ENCODE peak calls at places on chromosomes 7 and 10, in nine cellular contexts. One of them, this sample, is unnamed.

GRCh38 chr10:123993534-123994416 is 99.6 kb downstream of the CHST15 start:
- DNase-seq in adrenal gland: no peak
- DNase-seq in BJ: no peak
- DNase-seq in heart right ventricle: no peak
- DNase-seq in astrocyte of the cerebellum: no peak
- DNase-seq in tibial artery: no peak
- DNase-seq in foreskin fibroblast: no peak
- DNase-seq in mesothelial cell of epicardium: no peak
- DNase-seq in GM12865: no peak
- DNase-seq in this sample: no peak

GRCh38 chr10:97633921-97634320 is 621 bp upstream of the MORN4 start:
- DNase-seq in adrenal gland: peak
- DNase-seq in BJ: no peak
- DNase-seq in heart right ventricle: no peak
- DNase-seq in astrocyte of the cerebellum: no peak
- DNase-seq in tibial artery: no peak
- DNase-seq in foreskin fibroblast: peak
- DNase-seq in mesothelial cell of epicardium: no peak
- DNase-seq in GM12865: no peak
- DNase-seq in this sample: no peak

GRCh38 chr10:93481931-93482834 is at the start of gene MYOF:
- DNase-seq in adrenal gland: peak
- DNase-seq in BJ: peak
- DNase-seq in heart right ventricle: peak
- DNase-seq in astrocyte of the cerebellum: peak
- DNase-seq in tibial artery: peak
- DNase-seq in foreskin fibroblast: peak
- DNase-seq in mesothelial cell of epicardium: no peak
- DNase-seq in GM12865: peak
- DNase-seq in this sample: peak

GRCh38 chr10:25639646-25640045 is 294.4 kb upstream of the MYO3A start:
- DNase-seq in adrenal gland: no peak
- DNase-seq in BJ: no peak
- DNase-seq in heart right ventricle: no peak
- DNase-seq in astrocyte of the cerebellum: no peak
- DNase-seq in tibial artery: no peak
- DNase-seq in foreskin fibroblast: no peak
- DNase-seq in mesothelial cell of epicardium: no peak
- DNase-seq in GM12865: no peak
- DNase-seq in this sample: no peak

GRCh38 chr7:129295015-129295423 is 70.2 kb downstream of the AHCYL2 start:
- DNase-seq in adrenal gland: peak
- DNase-seq in BJ: no peak
- DNase-seq in heart right ventricle: no peak
- DNase-seq in astrocyte of the cerebellum: no peak
- DNase-seq in tibial artery: peak
- DNase-seq in foreskin fibroblast: peak
- DNase-seq in mesothelial cell of epicardium: no peak
- DNase-seq in GM12865: no peak
- DNase-seq in this sample: no peak

GRCh38 chr10:17352583-17352982 is 101.8 kb downstream of the ST8SIA6 start:
- DNase-seq in adrenal gland: no peak
- DNase-seq in BJ: no peak
- DNase-seq in heart right ventricle: no peak
- DNase-seq in astrocyte of the cerebellum: no peak
- DNase-seq in tibial artery: no peak
- DNase-seq in foreskin fibroblast: no peak
- DNase-seq in mesothelial cell of epicardium: no peak
- DNase-seq in GM12865: no peak
- DNase-seq in this sample: no peak

GRCh38 chr7:19119901-19120486 is 2.6 kb upstream of the TWIST1 start:
- DNase-seq in adrenal gland: no peak
- DNase-seq in BJ: no peak
- DNase-seq in heart right ventricle: no peak
- DNase-seq in astrocyte of the cerebellum: no peak
- DNase-seq in tibial artery: no peak
- DNase-seq in foreskin fibroblast: no peak
- DNase-seq in mesothelial cell of epicardium: no peak
- DNase-seq in GM12865: no peak
- DNase-seq in this sample: peak

GRCh38 chr10:93030409-93030808 is 30.2 kb upstream of the CYP26C1 start:
- DNase-seq in adrenal gland: no peak
- DNase-seq in BJ: peak
- DNase-seq in heart right ventricle: no peak
- DNase-seq in astrocyte of the cerebellum: peak
- DNase-seq in tibial artery: no peak
- DNase-seq in foreskin fibroblast: peak
- DNase-seq in mesothelial cell of epicardium: no peak
- DNase-seq in GM12865: no peak
- DNase-seq in this sample: no peak

GRCh38 chr7:12923971-12924370 is 236.5 kb downstream of the ARL4A start:
- DNase-seq in adrenal gland: no peak
- DNase-seq in BJ: no peak
- DNase-seq in heart right ventricle: no peak
- DNase-seq in astrocyte of the cerebellum: no peak
- DNase-seq in tibial artery: no peak
- DNase-seq in foreskin fibroblast: peak
- DNase-seq in mesothelial cell of epicardium: no peak
- DNase-seq in GM12865: no peak
- DNase-seq in this sample: no peak

GRCh38 chr7:131688738-131689661 is 132.6 kb upstream of the PODXL start:
- DNase-seq in adrenal gland: peak
- DNase-seq in BJ: peak
- DNase-seq in heart right ventricle: peak
- DNase-seq in astrocyte of the cerebellum: peak
- DNase-seq in tibial artery: peak
- DNase-seq in foreskin fibroblast: peak
- DNase-seq in mesothelial cell of epicardium: peak
- DNase-seq in GM12865: peak
- DNase-seq in this sample: peak

GRCh38 chr10:104931723-104932122 is 290.6 kb downstream of the SORCS3 start:
- DNase-seq in adrenal gland: no peak
- DNase-seq in BJ: no peak
- DNase-seq in heart right ventricle: no peak
- DNase-seq in astrocyte of the cerebellum: no peak
- DNase-seq in tibial artery: no peak
- DNase-seq in foreskin fibroblast: no peak
- DNase-seq in mesothelial cell of epicardium: no peak
- DNase-seq in GM12865: no peak
- DNase-seq in this sample: no peak

GRCh38 chr10:84026821-84027257 is 112.5 kb upstream of the GHITM start:
- DNase-seq in adrenal gland: peak
- DNase-seq in BJ: no peak
- DNase-seq in heart right ventricle: no peak
- DNase-seq in astrocyte of the cerebellum: no peak
- DNase-seq in tibial artery: no peak
- DNase-seq in foreskin fibroblast: no peak
- DNase-seq in mesothelial cell of epicardium: no peak
- DNase-seq in GM12865: peak
- DNase-seq in this sample: peak

GRCh38 chr10:124612611-124613498 is 131.3 kb downstream of the FAM53B start:
- DNase-seq in adrenal gland: peak
- DNase-seq in BJ: no peak
- DNase-seq in heart right ventricle: peak
- DNase-seq in astrocyte of the cerebellum: no peak
- DNase-seq in tibial artery: no peak
- DNase-seq in foreskin fibroblast: no peak
- DNase-seq in mesothelial cell of epicardium: no peak
- DNase-seq in GM12865: peak
- DNase-seq in this sample: peak

GRCh38 chr7:151671514-151671913 is 151.8 kb upstream of the RHEB start:
- DNase-seq in adrenal gland: no peak
- DNase-seq in BJ: no peak
- DNase-seq in heart right ventricle: no peak
- DNase-seq in astrocyte of the cerebellum: no peak
- DNase-seq in tibial artery: no peak
- DNase-seq in foreskin fibroblast: no peak
- DNase-seq in mesothelial cell of epicardium: no peak
- DNase-seq in GM12865: no peak
- DNase-seq in this sample: no peak

DNA sequence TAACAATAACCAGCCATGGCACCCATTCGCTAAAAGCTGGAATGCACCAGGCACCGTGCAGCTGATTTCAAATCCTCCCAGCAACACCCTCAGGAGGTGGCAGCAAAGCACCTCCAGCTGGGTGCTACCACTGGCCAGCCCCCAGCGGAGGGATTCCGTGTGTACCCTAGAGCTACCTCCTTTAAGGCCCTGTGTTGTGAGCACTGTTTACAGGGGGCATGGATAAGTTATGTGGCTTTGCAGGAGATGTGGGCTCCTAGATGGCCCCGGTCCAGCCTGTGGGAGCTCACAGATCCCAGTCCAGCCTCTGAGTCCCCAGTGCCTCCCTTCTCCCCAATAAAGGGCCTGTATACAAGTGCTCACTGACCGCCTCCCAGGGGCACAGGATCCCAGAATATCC is 27.1 kb downstream of the TNRC18 start:
- DNase-seq in adrenal gland: peak
- DNase-seq in BJ: no peak
- DNase-seq in heart right ventricle: no peak
- DNase-seq in astrocyte of the cerebellum: no peak
- DNase-seq in tibial artery: peak
- DNase-seq in foreskin fibroblast: no peak
- DNase-seq in mesothelial cell of epicardium: no peak
- DNase-seq in GM12865: peak
- DNase-seq in this sample: no peak
- TF ChIP-seq CTCF in adrenal gland: no peak
- TF ChIP-seq CTCF in BJ: no peak
- TF ChIP-seq CTCF in heart right ventricle: peak
- TF ChIP-seq CTCF in astrocyte of the cerebellum: peak
- TF ChIP-seq CTCF in tibial artery: no peak
- TF ChIP-seq CTCF in foreskin fibroblast: no peak
- TF ChIP-seq CTCF in mesothelial cell of epicardium: no peak
- TF ChIP-seq CTCF in GM12865: peak
- TF ChIP-seq CTCF in this sample: no peak

GRCh38 chr7:4074994-4075393 is 607.1 kb upstream of the FOXK1 start:
- DNase-seq in adrenal gland: no peak
- DNase-seq in BJ: no peak
- DNase-seq in heart right ventricle: no peak
- DNase-seq in astrocyte of the cerebellum: no peak
- DNase-seq in tibial artery: no peak
- DNase-seq in foreskin fibroblast: no peak
- DNase-seq in mesothelial cell of epicardium: no peak
- DNase-seq in GM12865: no peak
- DNase-seq in this sample: no peak
- TF ChIP-seq CTCF in adrenal gland: no peak
- TF ChIP-seq CTCF in BJ: no peak
- TF ChIP-seq CTCF in heart right ventricle: no peak
- TF ChIP-seq CTCF in astrocyte of the cerebellum: no peak
- TF ChIP-seq CTCF in tibial artery: no peak
- TF ChIP-seq CTCF in foreskin fibroblast: no peak
- TF ChIP-seq CTCF in mesothelial cell of epicardium: no peak
- TF ChIP-seq CTCF in GM12865: no peak
- TF ChIP-seq CTCF in this sample: no peak

DNA sequence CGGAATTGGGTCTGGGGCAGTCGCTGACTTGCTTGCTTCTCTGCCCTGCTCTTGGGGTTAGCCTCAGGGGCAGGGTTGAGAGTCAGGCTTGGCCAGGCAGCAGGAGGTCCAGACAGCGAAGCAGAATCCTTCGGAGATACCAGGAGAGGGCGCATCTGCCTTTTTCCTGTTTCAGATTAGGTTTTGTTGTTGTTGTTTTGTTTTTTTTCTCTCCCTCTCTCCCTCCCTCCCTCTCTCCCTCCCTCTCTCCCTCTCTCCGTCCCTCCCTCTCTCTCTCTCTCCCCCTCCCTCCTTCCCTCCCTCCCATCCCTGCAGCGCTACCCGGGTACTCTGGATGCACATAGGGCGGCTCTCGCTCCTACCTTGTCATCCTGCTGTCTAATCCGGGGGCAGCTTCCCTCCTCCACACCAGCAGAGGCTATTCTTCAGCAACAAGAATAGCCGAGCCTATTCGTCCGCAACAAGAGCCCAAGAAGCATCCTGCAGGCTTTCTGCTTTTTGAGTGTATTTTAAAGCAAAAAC is 758 bp upstream of the OPTN start:
- DNase-seq in adrenal gland: peak
- DNase-seq in BJ: no peak
- DNase-seq in heart right ventricle: peak
- DNase-seq in astrocyte of the cerebellum: no peak
- DNase-seq in tibial artery: no peak
- DNase-seq in foreskin fibroblast: peak
- DNase-seq in mesothelial cell of epicardium: no peak
- DNase-seq in GM12865: peak
- DNase-seq in this sample: peak
- TF ChIP-seq CTCF in adrenal gland: peak
- TF ChIP-seq CTCF in BJ: peak
- TF ChIP-seq CTCF in heart right ventricle: peak
- TF ChIP-seq CTCF in astrocyte of the cerebellum: peak
- TF ChIP-seq CTCF in tibial artery: no peak
- TF ChIP-seq CTCF in foreskin fibroblast: peak
- TF ChIP-seq CTCF in mesothelial cell of epicardium: no peak
- TF ChIP-seq CTCF in GM12865: peak
- TF ChIP-seq CTCF in this sample: no peak

GRCh38 chr10:120736377-120736776 is 114.8 kb upstream of the WDR11 start:
- DNase-seq in adrenal gland: no peak
- DNase-seq in BJ: no peak
- DNase-seq in heart right ventricle: no peak
- DNase-seq in astrocyte of the cerebellum: no peak
- DNase-seq in tibial artery: no peak
- DNase-seq in foreskin fibroblast: no peak
- DNase-seq in mesothelial cell of epicardium: no peak
- DNase-seq in GM12865: no peak
- DNase-seq in this sample: no peak
- TF ChIP-seq CTCF in adrenal gland: no peak
- TF ChIP-seq CTCF in BJ: no peak
- TF ChIP-seq CTCF in heart right ventricle: no peak
- TF ChIP-seq CTCF in astrocyte of the cerebellum: no peak
- TF ChIP-seq CTCF in tibial artery: no peak
- TF ChIP-seq CTCF in foreskin fibroblast: no peak
- TF ChIP-seq CTCF in mesothelial cell of epicardium: no peak
- TF ChIP-seq CTCF in GM12865: no peak
- TF ChIP-seq CTCF in this sample: no peak

DNA sequence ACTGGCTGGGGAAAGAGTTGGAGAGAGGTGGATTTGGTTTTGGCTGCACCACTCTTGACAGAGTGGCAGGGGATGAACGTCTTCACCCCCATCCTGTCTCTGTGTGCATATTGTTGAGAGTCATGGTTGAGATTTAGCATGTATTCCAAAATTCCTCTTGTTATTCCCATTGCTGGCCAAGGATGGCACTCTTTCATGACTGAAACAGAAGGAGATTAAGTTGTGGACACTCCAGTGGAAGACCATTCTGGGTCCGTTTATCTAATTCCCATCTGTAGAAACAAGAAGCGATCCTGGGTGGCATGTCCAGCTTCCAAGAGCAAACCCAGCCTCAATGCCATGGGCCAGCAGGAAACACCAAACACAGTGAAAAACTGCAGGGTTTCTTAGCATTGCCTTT is 469.0 kb upstream of the IGFBP3 start:
- DNase-seq in adrenal gland: no peak
- DNase-seq in BJ: no peak
- DNase-seq in heart right ventricle: no peak
- DNase-seq in astrocyte of the cerebellum: no peak
- DNase-seq in tibial artery: no peak
- DNase-seq in foreskin fibroblast: peak
- DNase-seq in mesothelial cell of epicardium: no peak
- DNase-seq in GM12865: no peak
- DNase-seq in this sample: no peak
- TF ChIP-seq CTCF in adrenal gland: no peak
- TF ChIP-seq CTCF in BJ: no peak
- TF ChIP-seq CTCF in heart right ventricle: no peak
- TF ChIP-seq CTCF in astrocyte of the cerebellum: no peak
- TF ChIP-seq CTCF in tibial artery: no peak
- TF ChIP-seq CTCF in foreskin fibroblast: peak
- TF ChIP-seq CTCF in mesothelial cell of epicardium: no peak
- TF ChIP-seq CTCF in GM12865: no peak
- TF ChIP-seq CTCF in this sample: no peak